ENCODE peak calls at places on chromosomes 2 and 18, in ten cellular contexts. One of them, this sample, is unnamed.
A peak's percentile ranks its signal among the peaks of the same experiment; 100 is the strongest.

GRCh38 chr2:10159086-10159485 is 36.5 kb downstream of the RRM2 start:
- DNase-seq in Caco-2: no peak
- DNase-seq in tibial nerve: no peak
- DNase-seq in Peyer's patch: no peak
- DNase-seq in GM23248: no peak
- DNase-seq in MM.1S: no peak
- DNase-seq in cardiac muscle cell: no peak
- DNase-seq in lower lobe of right lung: no peak
- DNase-seq in tibial artery: no peak
- DNase-seq in CD8-positive, alpha-beta T cell: no peak
- DNase-seq in this sample: no peak

GRCh38 chr2:196169521-196169920 is 1.9 kb downstream of the STK17B start:
- DNase-seq in Peyer's patch: no peak
- DNase-seq in cardiac muscle cell: no peak
- DNase-seq in tibial artery: no peak
- DNase-seq in CD8-positive, alpha-beta T cell: no peak
- DNase-seq in Caco-2: no peak
- DNase-seq in lower lobe of right lung: no peak
- DNase-seq in GM23248: peak; percentile 43
- DNase-seq in MM.1S: no peak
- DNase-seq in tibial nerve: no peak
- DNase-seq in this sample: no peak

GRCh38 chr2:119366161-119366648 is 429 bp downstream of the C2orf76 start:
- DNase-seq in lower lobe of right lung: no peak
- DNase-seq in CD8-positive, alpha-beta T cell: peak; percentile 5
- DNase-seq in Peyer's patch: no peak
- DNase-seq in cardiac muscle cell: no peak
- DNase-seq in Caco-2: no peak
- DNase-seq in GM23248: peak; percentile 63
- DNase-seq in tibial nerve: no peak
- DNase-seq in tibial artery: no peak
- DNase-seq in MM.1S: peak; percentile 21
- DNase-seq in this sample: no peak

GRCh38 chr2:171432969-171433762 is 624 bp downstream of the METTL8 start:
- DNase-seq in CD8-positive, alpha-beta T cell: no peak
- DNase-seq in Peyer's patch: peak; percentile 72
- DNase-seq in GM23248: peak; percentile 66
- DNase-seq in tibial artery: no peak
- DNase-seq in MM.1S: peak; percentile 74
- DNase-seq in cardiac muscle cell: peak; percentile 34
- DNase-seq in Caco-2: peak; percentile 72
- DNase-seq in tibial nerve: no peak
- DNase-seq in lower lobe of right lung: peak; percentile 55
- DNase-seq in this sample: peak; percentile 47

GRCh38 chr2:147346142-147346541 is 498.7 kb upstream of the ACVR2A start:
- DNase-seq in Peyer's patch: no peak
- DNase-seq in lower lobe of right lung: no peak
- DNase-seq in tibial nerve: no peak
- DNase-seq in CD8-positive, alpha-beta T cell: no peak
- DNase-seq in GM23248: no peak
- DNase-seq in cardiac muscle cell: no peak
- DNase-seq in Caco-2: no peak
- DNase-seq in tibial artery: no peak
- DNase-seq in MM.1S: no peak
- DNase-seq in this sample: no peak

GRCh38 chr2:143284087-143284675 is 155.0 kb downstream of the ARHGAP15 start:
- DNase-seq in Peyer's patch: no peak
- DNase-seq in lower lobe of right lung: no peak
- DNase-seq in CD8-positive, alpha-beta T cell: peak; percentile 12
- DNase-seq in GM23248: peak; percentile 65
- DNase-seq in MM.1S: peak; percentile 51
- DNase-seq in Caco-2: peak; percentile 51
- DNase-seq in tibial artery: no peak
- DNase-seq in cardiac muscle cell: peak; percentile 72
- DNase-seq in tibial nerve: no peak
- DNase-seq in this sample: peak; percentile 14

GRCh38 chr2:177577075-177577474 is 184.5 kb downstream of the AGPS start:
- DNase-seq in tibial nerve: no peak
- DNase-seq in tibial artery: no peak
- DNase-seq in CD8-positive, alpha-beta T cell: no peak
- DNase-seq in cardiac muscle cell: no peak
- DNase-seq in Caco-2: no peak
- DNase-seq in GM23248: no peak
- DNase-seq in MM.1S: no peak
- DNase-seq in lower lobe of right lung: no peak
- DNase-seq in Peyer's patch: no peak
- DNase-seq in this sample: no peak

GRCh38 chr18:77119101-77119850 is 13.3 kb downstream of the MBP start:
- DNase-seq in lower lobe of right lung: no peak
- DNase-seq in Caco-2: no peak
- DNase-seq in tibial artery: no peak
- DNase-seq in MM.1S: no peak
- DNase-seq in cardiac muscle cell: no peak
- DNase-seq in GM23248: no peak
- DNase-seq in Peyer's patch: peak; percentile 39
- DNase-seq in CD8-positive, alpha-beta T cell: no peak
- DNase-seq in tibial nerve: no peak
- DNase-seq in this sample: no peak

GRCh38 chr2:69827796-69828540 is 1.5 kb upstream of the GMCL1 start:
- DNase-seq in Caco-2: no peak
- DNase-seq in Peyer's patch: no peak
- DNase-seq in tibial artery: peak; percentile 44
- DNase-seq in lower lobe of right lung: no peak
- DNase-seq in tibial nerve: no peak
- DNase-seq in cardiac muscle cell: no peak
- DNase-seq in CD8-positive, alpha-beta T cell: no peak
- DNase-seq in GM23248: peak; percentile 30
- DNase-seq in MM.1S: no peak
- DNase-seq in this sample: no peak

GRCh38 chr18:39647627-39648502 is 2082.3 kb upstream of the CELF4 start:
- DNase-seq in MM.1S: no peak
- DNase-seq in Peyer's patch: no peak
- DNase-seq in tibial artery: no peak
- DNase-seq in Caco-2: no peak
- DNase-seq in GM23248: peak; percentile 87
- DNase-seq in tibial nerve: no peak
- DNase-seq in CD8-positive, alpha-beta T cell: no peak
- DNase-seq in lower lobe of right lung: no peak
- DNase-seq in cardiac muscle cell: peak; percentile 1
- DNase-seq in this sample: peak; percentile 58

GRCh38 chr18:24678113-24678512 is 217.7 kb downstream of the HRH4 start:
- DNase-seq in tibial nerve: no peak
- DNase-seq in cardiac muscle cell: no peak
- DNase-seq in CD8-positive, alpha-beta T cell: no peak
- DNase-seq in MM.1S: no peak
- DNase-seq in GM23248: no peak
- DNase-seq in Caco-2: no peak
- DNase-seq in lower lobe of right lung: no peak
- DNase-seq in tibial artery: no peak
- DNase-seq in Peyer's patch: no peak
- DNase-seq in this sample: no peak

GRCh38 chr2:6310186-6310909 is 555.4 kb downstream of the CMPK2 start:
- DNase-seq in cardiac muscle cell: no peak
- DNase-seq in tibial nerve: no peak
- DNase-seq in Caco-2: no peak
- DNase-seq in lower lobe of right lung: no peak
- DNase-seq in tibial artery: no peak
- DNase-seq in Peyer's patch: no peak
- DNase-seq in MM.1S: no peak
- DNase-seq in GM23248: no peak
- DNase-seq in CD8-positive, alpha-beta T cell: no peak
- DNase-seq in this sample: no peak
- H3K4me3 ChIP-seq in cardiac muscle cell: no peak overlapping the region
- H3K4me3 ChIP-seq in tibial nerve: no peak overlapping the region
- H3K4me3 ChIP-seq in Caco-2: no peak overlapping the region
- H3K4me3 ChIP-seq in lower lobe of right lung: no peak overlapping the region
- H3K4me3 ChIP-seq in tibial artery: no peak overlapping the region
- H3K4me3 ChIP-seq in Peyer's patch: no peak overlapping the region
- H3K4me3 ChIP-seq in MM.1S: no peak overlapping the region
- H3K4me3 ChIP-seq in GM23248: no peak overlapping the region
- H3K4me3 ChIP-seq in CD8-positive, alpha-beta T cell: no peak overlapping the region
- H3K4me3 ChIP-seq in this sample: no peak overlapping the region

GRCh38 chr2:215637658-215638057 is 201.8 kb upstream of the FN1 start:
- DNase-seq in MM.1S: no peak
- DNase-seq in cardiac muscle cell: no peak
- DNase-seq in Caco-2: no peak
- DNase-seq in Peyer's patch: no peak
- DNase-seq in CD8-positive, alpha-beta T cell: no peak
- DNase-seq in lower lobe of right lung: no peak
- DNase-seq in GM23248: no peak
- DNase-seq in tibial artery: no peak
- DNase-seq in tibial nerve: no peak
- DNase-seq in this sample: no peak

GRCh38 chr2:215638687-215639086 is 202.8 kb upstream of the FN1 start:
- DNase-seq in lower lobe of right lung: no peak
- DNase-seq in Peyer's patch: no peak
- DNase-seq in tibial nerve: no peak
- DNase-seq in CD8-positive, alpha-beta T cell: no peak
- DNase-seq in cardiac muscle cell: no peak
- DNase-seq in Caco-2: no peak
- DNase-seq in GM23248: no peak
- DNase-seq in MM.1S: no peak
- DNase-seq in tibial artery: no peak
- DNase-seq in this sample: no peak

GRCh38 chr2:215633360-215633759 is 197.5 kb upstream of the FN1 start:
- DNase-seq in GM23248: no peak
- DNase-seq in CD8-positive, alpha-beta T cell: no peak
- DNase-seq in tibial nerve: no peak
- DNase-seq in lower lobe of right lung: no peak
- DNase-seq in cardiac muscle cell: no peak
- DNase-seq in Caco-2: no peak
- DNase-seq in tibial artery: no peak
- DNase-seq in Peyer's patch: no peak
- DNase-seq in MM.1S: no peak
- DNase-seq in this sample: no peak

GRCh38 chr2:215635071-215635787 is 199.4 kb upstream of the FN1 start:
- DNase-seq in tibial artery: no peak
- DNase-seq in CD8-positive, alpha-beta T cell: no peak
- DNase-seq in lower lobe of right lung: no peak
- DNase-seq in Caco-2: no peak
- DNase-seq in MM.1S: no peak
- DNase-seq in cardiac muscle cell: no peak
- DNase-seq in Peyer's patch: no peak
- DNase-seq in GM23248: no peak
- DNase-seq in tibial nerve: no peak
- DNase-seq in this sample: no peak

DNA sequence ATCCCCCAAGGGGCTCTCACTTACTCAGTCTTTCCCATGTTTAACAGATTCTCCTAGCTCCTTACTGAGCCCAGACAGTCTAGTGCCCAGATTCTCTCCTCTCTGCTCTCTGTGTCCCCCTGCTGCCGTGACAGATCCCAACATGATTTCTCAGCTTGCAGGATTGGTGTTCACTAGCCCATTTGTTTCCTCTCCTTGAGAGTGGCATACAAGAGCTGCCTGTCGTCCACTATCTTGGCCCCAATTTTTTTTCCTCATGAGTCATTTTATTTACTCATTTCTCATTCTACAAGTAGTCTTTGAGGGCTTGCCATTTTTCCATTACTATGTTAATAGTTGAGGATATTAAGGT is 199.9 kb upstream of the FN1 start:
- DNase-seq in cardiac muscle cell: no peak
- DNase-seq in tibial nerve: no peak
- DNase-seq in tibial artery: no peak
- DNase-seq in Caco-2: peak; percentile 36
- DNase-seq in lower lobe of right lung: no peak
- DNase-seq in GM23248: peak; percentile 54
- DNase-seq in MM.1S: no peak
- DNase-seq in CD8-positive, alpha-beta T cell: no peak
- DNase-seq in Peyer's patch: no peak
- DNase-seq in this sample: no peak
- H3K9me3 ChIP-seq in cardiac muscle cell: no peaks in the 10 kb centered on the region
- H3K9me3 ChIP-seq in tibial nerve: no peaks in the 10 kb centered on the region
- H3K9me3 ChIP-seq in tibial artery: peaks cover 4% of the 10 kb centered on the region
- H3K9me3 ChIP-seq in Caco-2: peaks cover 27% of the 10 kb centered on the region
- H3K9me3 ChIP-seq in lower lobe of right lung: peaks cover 7% of the 10 kb centered on the region
- H3K9me3 ChIP-seq in GM23248: no peaks in the 10 kb centered on the region
- H3K9me3 ChIP-seq in MM.1S: no peaks in the 10 kb centered on the region
- H3K9me3 ChIP-seq in CD8-positive, alpha-beta T cell: no peaks in the 10 kb centered on the region
- H3K9me3 ChIP-seq in Peyer's patch: no peaks in the 10 kb centered on the region
- H3K9me3 ChIP-seq in this sample: peaks cover 34% of the 10 kb centered on the region

DNA sequence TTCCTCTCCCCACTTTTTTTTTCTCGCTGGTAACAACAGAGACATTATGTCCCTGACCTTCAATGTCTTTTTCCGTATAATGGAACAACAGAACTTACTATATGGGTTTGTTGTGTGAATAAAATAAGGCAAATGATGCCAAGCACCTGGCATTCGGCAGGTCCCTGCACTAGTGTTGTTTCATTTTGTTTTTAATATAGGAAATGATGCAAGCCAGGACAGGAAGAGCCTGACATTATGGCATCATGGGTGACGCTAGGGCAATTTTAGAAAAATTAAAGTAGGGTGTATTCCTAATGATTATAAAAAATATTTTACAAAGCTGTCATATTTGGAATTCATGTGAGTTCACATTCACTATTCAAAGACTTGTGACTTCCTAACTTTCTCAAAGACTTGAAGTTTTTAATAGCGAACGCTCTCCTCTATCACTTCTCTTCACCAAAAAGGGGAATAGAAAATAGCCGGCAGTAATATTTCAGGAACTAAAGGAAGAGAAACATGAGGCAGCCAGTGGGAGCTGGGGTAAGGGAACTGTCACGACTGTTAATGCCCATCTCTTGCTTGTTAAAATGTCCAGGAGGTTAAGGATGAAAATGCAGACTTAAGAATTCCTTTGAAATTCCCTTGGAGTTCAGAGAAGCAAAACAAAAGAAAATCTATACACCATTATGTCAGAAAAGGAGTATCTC is 60.4 kb downstream of the DPP4 start:
- DNase-seq in cardiac muscle cell: no peak
- DNase-seq in lower lobe of right lung: no peak
- DNase-seq in Peyer's patch: no peak
- DNase-seq in tibial artery: no peak
- DNase-seq in GM23248: no peak
- DNase-seq in CD8-positive, alpha-beta T cell: no peak
- DNase-seq in tibial nerve: no peak
- DNase-seq in Caco-2: no peak
- DNase-seq in MM.1S: no peak
- DNase-seq in this sample: no peak
- H3K4me3 ChIP-seq in cardiac muscle cell: no peak overlapping the region
- H3K4me3 ChIP-seq in lower lobe of right lung: peak overlapping the region; percentile 4
- H3K4me3 ChIP-seq in Peyer's patch: no peak overlapping the region
- H3K4me3 ChIP-seq in tibial artery: no peak overlapping the region
- H3K4me3 ChIP-seq in GM23248: no peak overlapping the region
- H3K4me3 ChIP-seq in CD8-positive, alpha-beta T cell: no peak overlapping the region
- H3K4me3 ChIP-seq in tibial nerve: peak overlapping the region; percentile 7
- H3K4me3 ChIP-seq in Caco-2: no peak overlapping the region
- H3K4me3 ChIP-seq in MM.1S: peak overlapping the region; percentile 25
- H3K4me3 ChIP-seq in this sample: no peak overlapping the region

DNA sequence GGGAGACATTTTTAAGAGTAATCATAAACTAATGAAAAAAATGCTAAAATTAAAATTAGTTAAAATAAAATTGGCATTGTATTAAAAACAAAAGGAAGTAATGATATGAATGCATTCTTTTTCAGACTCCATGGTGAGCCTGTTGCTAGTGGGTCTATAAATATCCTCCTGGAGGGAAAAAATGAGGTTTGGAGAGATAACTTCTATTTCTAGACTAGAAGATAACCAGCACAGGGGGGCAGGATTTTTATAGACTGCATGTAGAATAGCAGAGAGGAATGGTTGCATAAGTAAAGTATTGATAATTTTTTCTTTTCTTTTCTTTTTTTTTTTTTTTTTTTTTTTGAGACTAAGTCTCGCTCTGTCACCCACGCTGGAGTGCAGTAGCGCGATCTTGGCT is 835.8 kb upstream of the VRK2 start:
- DNase-seq in tibial artery: no peak
- DNase-seq in GM23248: no peak
- DNase-seq in Peyer's patch: no peak
- DNase-seq in CD8-positive, alpha-beta T cell: no peak
- DNase-seq in MM.1S: no peak
- DNase-seq in lower lobe of right lung: no peak
- DNase-seq in Caco-2: no peak
- DNase-seq in tibial nerve: no peak
- DNase-seq in cardiac muscle cell: peak; percentile 29
- DNase-seq in this sample: no peak
- H3K9me3 ChIP-seq in tibial artery: no peaks in the 10 kb centered on the region
- H3K9me3 ChIP-seq in GM23248: no peaks in the 10 kb centered on the region
- H3K9me3 ChIP-seq in Peyer's patch: no peaks in the 10 kb centered on the region
- H3K9me3 ChIP-seq in CD8-positive, alpha-beta T cell: no peaks in the 10 kb centered on the region
- H3K9me3 ChIP-seq in MM.1S: no peaks in the 10 kb centered on the region
- H3K9me3 ChIP-seq in lower lobe of right lung: peaks cover 3% of the 10 kb centered on the region
- H3K9me3 ChIP-seq in Caco-2: no peaks in the 10 kb centered on the region
- H3K9me3 ChIP-seq in tibial nerve: no peaks in the 10 kb centered on the region
- H3K9me3 ChIP-seq in cardiac muscle cell: no peaks in the 10 kb centered on the region
- H3K9me3 ChIP-seq in this sample: no peaks in the 10 kb centered on the region

This sample was measured in MG63.